ENCODE peak calls at places on chromosomes 11 and 22, in eight cellular contexts. R is cardiac muscle cell, Y is choroid plexus epithelial cell, F is Calu3, H is IMR-90, J is HepG2, P is WTC11, K is neural crest cell. M is an unnamed sample.

GRCh38 chr11:44680982-44681597 is 45.7 kb upstream of the TSPAN18 start:
- DNase-seq in R (no peak), Y (no peak), F (peak; percentile 39), H (no peak), J (no peak), P (peak; percentile 47), K (no peak), M (no peak)

GRCh38 chr11:45930951-45931563 is 8.6 kb downstream of the LARGE2 start:
- DNase-seq in R (no peak), Y (no peak), F (no peak), H (no peak), J (no peak), P (no peak), K (no peak), M (no peak)

GRCh38 chr22:38843716-38844660 is at the start of gene NPTXR:
- DNase-seq in R (peak; percentile 85), Y (no peak), F (peak; percentile 64), H (peak; percentile 31), J (peak; percentile 30), P (peak; percentile 59), K (peak; percentile 54), M (peak; percentile 79)

GRCh38 chr11:64334764-64335741 is 5.0 kb upstream of the CCDC88B start:
- DNase-seq in R (peak; percentile 73), Y (peak; percentile 84), F (peak; percentile 87), H (peak; percentile 96), J (peak; percentile 85), P (no peak), K (no peak), M (peak; percentile 67)

GRCh38 chr22:44446483-44446882 is 51.5 kb downstream of the RTL6 start:
- DNase-seq in R (no peak), Y (no peak), F (no peak), H (no peak), J (no peak), P (no peak), K (no peak), M (no peak)

GRCh38 chr11:36258730-36259360 is 30.4 kb downstream of the COMMD9 start:
- DNase-seq in R (peak; percentile 68), Y (peak; percentile 91), F (peak; percentile 76), H (peak; percentile 77), J (peak; percentile 29), P (peak; percentile 74), K (peak; percentile 52), M (peak; percentile 43)

GRCh38 chr22:38471237-38471636 is 3.3 kb downstream of the KDELR3 start:
- DNase-seq in R (no peak), Y (no peak), F (no peak), H (no peak), J (no peak), P (no peak), K (no peak), M (no peak)

GRCh38 chr11:62811659-62812058 is 6.4 kb upstream of the NXF1 start:
- DNase-seq in R (no peak), Y (no peak), F (no peak), H (no peak), J (peak; percentile 50), P (no peak), K (no peak), M (no peak)

GRCh38 chr22:27405672-27406388 is 395.7 kb downstream of the MN1 start:
- DNase-seq in R (peak; percentile 69), Y (peak; percentile 60), F (peak; percentile 84), H (peak; percentile 45), J (peak; percentile 16), P (peak; percentile 77), K (peak; percentile 78), M (peak; percentile 73)

GRCh38 chr11:7538023-7538422 is 24.2 kb downstream of the PPFIBP2 start:
- DNase-seq in R (no peak), Y (no peak), F (no peak), H (no peak), J (no peak), P (no peak), K (no peak), M (no peak)

GRCh38 chr11:7534030-7534378 is 20.2 kb downstream of the PPFIBP2 start:
- DNase-seq in R (no peak), Y (no peak), F (no peak), H (no peak), J (no peak), P (no peak), K (no peak), M (no peak)

GRCh38 chr11:7538466-7539454 is 25.0 kb downstream of the PPFIBP2 start:
- DNase-seq in R (no peak), Y (no peak), F (no peak), H (no peak), J (no peak), P (no peak), K (no peak), M (no peak)

GRCh38 chr11:7537260-7537659 is 23.5 kb downstream of the PPFIBP2 start:
- DNase-seq in R (no peak), Y (no peak), F (no peak), H (no peak), J (no peak), P (no peak), K (no peak), M (no peak)

DNA sequence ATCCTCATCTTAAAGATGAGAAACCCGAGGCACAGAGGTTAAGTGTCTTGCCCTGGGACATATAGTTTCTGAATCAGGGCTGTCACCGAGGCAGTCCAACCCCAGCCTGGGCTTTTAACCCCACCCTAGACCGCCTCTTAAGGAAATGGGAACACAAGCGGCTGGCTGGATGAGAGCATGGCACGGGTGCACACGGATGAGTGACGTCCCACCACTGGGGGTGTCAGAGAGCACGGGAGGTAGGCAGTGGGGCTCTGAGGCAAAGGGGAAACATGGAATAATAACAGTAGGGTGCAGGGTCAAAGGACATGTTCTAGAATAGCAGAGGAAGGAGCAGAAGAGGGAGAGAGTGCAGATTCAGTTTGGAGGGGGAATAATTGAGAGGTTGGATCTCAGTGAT is 22.3 kb downstream of the PPFIBP2 start:
- DNase-seq in R (peak; percentile 28), Y (no peak), F (peak; percentile 60), H (no peak), J (no peak), P (peak; percentile 49), K (no peak), M (no peak)
- TF ChIP-seq CTCF in R (no peak), Y (peak; percentile 18), F (no peak), H (no peak), J (peak; percentile 61), P (peak; percentile 19), K (peak; percentile 35), M (no peak)

DNA sequence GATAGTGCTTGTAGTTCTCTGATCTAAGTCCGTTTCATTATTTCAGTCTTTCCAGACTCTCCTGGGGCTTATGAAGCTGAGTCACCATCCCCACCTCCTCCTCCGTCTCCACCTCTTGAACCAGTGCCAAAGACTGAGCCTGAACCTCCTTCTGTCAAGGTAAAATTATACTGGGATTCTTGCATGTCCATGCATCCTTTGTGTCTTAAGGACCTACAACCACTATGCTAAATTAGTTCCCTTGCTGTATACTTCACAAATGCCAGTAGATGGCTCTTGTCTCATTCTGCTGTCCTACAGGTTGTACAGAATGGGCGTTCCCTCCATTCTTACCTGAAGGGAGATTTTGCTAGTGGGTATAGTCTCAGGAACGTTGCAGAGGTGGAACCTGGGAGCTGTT is 42.2 kb downstream of the POLD3 start:
- DNase-seq in R (no peak), Y (peak; percentile 75), F (peak; percentile 36), H (peak; percentile 66), J (peak; percentile 18), P (no peak), K (no peak), M (no peak)
- TF ChIP-seq CTCF in R (peak; percentile 50), Y (peak; percentile 57), F (no peak), H (peak; percentile 30), J (peak; percentile 62), P (no peak), K (no peak), M (peak; percentile 52)

DNA sequence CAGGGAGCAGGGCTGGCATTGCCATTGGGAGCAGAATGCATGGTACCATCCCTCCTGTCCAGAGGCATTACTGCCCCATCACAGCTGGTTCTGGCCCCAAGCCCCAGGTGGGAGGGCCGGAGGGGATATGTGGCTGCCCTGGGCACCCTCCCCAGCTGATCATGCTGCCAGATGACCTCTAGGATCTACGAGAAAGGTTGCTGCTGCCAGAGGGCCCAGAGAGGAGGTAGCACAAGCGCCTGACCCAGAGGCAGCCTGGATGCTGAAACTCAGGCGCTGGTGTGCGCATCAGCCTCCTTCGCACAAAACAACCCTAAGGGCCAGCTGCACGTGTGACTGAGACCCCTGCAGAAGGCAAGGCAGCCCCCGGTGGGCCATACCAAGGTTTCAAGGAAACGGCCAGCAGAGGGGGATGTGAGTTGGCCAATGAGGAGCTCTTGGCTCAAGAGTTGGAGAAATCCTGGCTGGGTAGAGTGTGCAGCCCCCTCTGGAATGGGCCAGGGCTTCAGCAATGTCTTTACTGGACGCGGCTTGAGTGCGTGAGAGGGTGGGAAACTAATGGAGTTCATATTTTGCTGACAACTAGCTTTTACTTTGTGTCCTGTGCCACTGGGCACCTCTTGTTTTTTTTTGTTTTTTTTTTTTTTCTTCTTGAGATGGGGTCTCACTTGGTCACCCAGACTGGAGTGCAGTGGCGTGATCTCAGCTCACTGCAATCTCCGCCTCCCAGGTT is 88.3 kb upstream of the PARVA start:
- DNase-seq in R (no peak), Y (no peak), F (no peak), H (no peak), J (no peak), P (peak; percentile 38), K (no peak), M (no peak)
- TF ChIP-seq CTCF in R (no peak), Y (peak; percentile 37), F (no peak), H (no peak), J (no peak), P (peak; percentile 22), K (no peak), M (no peak)

GRCh38 chr11:77193915-77194830 is 66.1 kb downstream of the MYO7A start:
- DNase-seq in R (no peak), Y (no peak), F (no peak), H (no peak), J (no peak), P (no peak), K (no peak), M (no peak)

GRCh38 chr11:77193167-77193566 is 65.1 kb downstream of the MYO7A start:
- DNase-seq in R (no peak), Y (no peak), F (no peak), H (no peak), J (no peak), P (no peak), K (no peak), M (no peak)

GRCh38 chr11:77191429-77191822 is 63.4 kb downstream of the MYO7A start:
- DNase-seq in R (no peak), Y (no peak), F (peak; percentile 55), H (peak; percentile 2), J (no peak), P (no peak), K (no peak), M (peak; percentile 33)

GRCh38 chr11:77190331-77191075 is 62.5 kb downstream of the MYO7A start:
- DNase-seq in R (no peak), Y (no peak), F (no peak), H (no peak), J (no peak), P (no peak), K (no peak), M (no peak)

DNA sequence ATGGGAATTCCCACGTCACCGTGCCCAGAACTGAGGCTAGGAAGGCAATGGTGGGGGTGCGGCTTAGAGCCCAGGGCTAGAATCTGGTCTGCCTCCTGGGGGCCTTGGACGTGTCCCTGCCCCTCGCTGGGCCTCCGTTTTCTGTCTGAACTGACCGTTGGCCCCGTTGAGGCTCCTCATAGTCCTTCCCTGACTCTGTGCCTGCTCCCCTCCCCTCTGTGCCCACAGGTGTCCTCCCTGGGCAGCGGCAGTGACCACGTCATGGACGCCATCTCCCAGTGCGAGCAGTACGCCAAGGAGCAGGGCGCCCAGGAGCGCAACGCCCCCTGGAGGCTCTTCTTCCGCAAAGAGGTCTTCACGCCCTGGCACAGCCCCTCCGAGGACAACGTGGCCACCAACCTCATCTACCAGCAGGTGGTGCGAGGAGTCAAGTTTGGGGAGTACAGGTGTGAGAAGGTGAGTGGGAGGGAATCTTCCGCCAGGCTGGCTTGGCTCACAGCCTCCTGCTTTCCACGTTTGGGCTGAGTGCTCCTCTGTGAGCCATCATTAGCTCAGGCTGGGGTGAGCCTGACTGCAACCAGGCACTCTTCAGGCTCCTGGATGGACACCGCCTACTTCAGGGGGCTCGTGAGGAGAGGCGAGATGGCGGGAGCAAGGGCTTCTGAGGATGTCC is 63.9 kb downstream of the MYO7A start:
- DNase-seq in R (peak; percentile 88), Y (peak; percentile 21), F (peak; percentile 98), H (peak; percentile 20), J (peak; percentile 41), P (peak; percentile 94), K (peak; percentile 68), M (peak; percentile 90)
- TF ChIP-seq CTCF in R (peak; percentile 74), Y (peak; percentile 61), F (peak; percentile 95), H (peak; percentile 56), J (peak; percentile 81), P (peak; percentile 69), K (peak; percentile 83), M (peak; percentile 87)

M was measured in body of pancreas.